ENCODE peak calls at places on chromosome 6, in seven cellular contexts. M is PC-3, Y is HCT116, O is OCI-LY7, W is SK-N-SH, L is MM.1S, Q is neural progenitor cell. X is an unnamed sample.

GRCh38 chr6:31689249-31690110 is 8.6 kb upstream of the LY6G5C start:
- DNase-seq in Q (no peak), M (no peak), L (no peak), Y (no peak), O (no peak), W (peak; percentile 43), X (peak; percentile 72)

GRCh38 chr6:157994126-157994795 is 12.6 kb downstream of the SYNJ2 start:
- DNase-seq in L (peak; percentile 7), O (no peak), M (no peak), Q (no peak), W (no peak), Y (no peak), X (no peak)

GRCh38 chr6:105389543-105389942 is 13.3 kb downstream of the PREP start:
- DNase-seq in M (no peak), L (no peak), W (no peak), Q (peak; percentile 53), O (no peak), Y (no peak), X (peak; percentile 40)

GRCh38 chr6:45633272-45633908 is 255.7 kb upstream of the SUPT3H start:
- DNase-seq in M (no peak), O (no peak), W (no peak), L (no peak), Y (no peak), Q (no peak), X (no peak)

GRCh38 chr6:149888659-149889058 is 9.3 kb downstream of the RAET1E start:
- DNase-seq in Q (no peak), Y (no peak), W (no peak), L (no peak), M (no peak), O (no peak), X (no peak)

GRCh38 chr6:100785982-100786381 is 95.1 kb downstream of the ASCC3 start:
- DNase-seq in Q (no peak), Y (no peak), O (no peak), M (no peak), W (no peak), L (no peak), X (no peak)

GRCh38 chr6:125511809-125512341 is 210.1 kb upstream of the HDDC2 start:
- DNase-seq in L (no peak), O (no peak), Y (no peak), W (no peak), Q (no peak), M (peak; percentile 19), X (no peak)

GRCh38 chr6:168501561-168501960 is 60.6 kb downstream of the SMOC2 start:
- DNase-seq in L (no peak), W (no peak), Q (no peak), M (no peak), Y (no peak), O (no peak), X (no peak)

GRCh38 chr6:12870033-12870432 is 153.5 kb downstream of the PHACTR1 start:
- DNase-seq in Q (no peak), M (no peak), W (no peak), Y (no peak), L (no peak), O (no peak), X (no peak)

GRCh38 chr6:95087394-95088097 is 489.8 kb upstream of the MANEA start:
- DNase-seq in Y (peak; percentile 50), Q (no peak), W (peak; percentile 34), L (no peak), M (peak; percentile 71), O (no peak), X (no peak)

GRCh38 chr6:137480431-137480830 is 13.8 kb downstream of the OLIG3 start:
- DNase-seq in L (no peak), Q (no peak), W (no peak), O (no peak), Y (no peak), M (no peak), X (no peak)

GRCh38 chr6:106425382-106425781 is 64.9 kb downstream of the CRYBG1 start:
- DNase-seq in L (no peak), O (no peak), Q (no peak), Y (no peak), W (no peak), M (no peak), X (no peak)

GRCh38 chr6:145681965-145682364 is 53.4 kb downstream of the EPM2A start:
- DNase-seq in O (no peak), W (no peak), Q (no peak), Y (no peak), M (no peak), L (no peak), X (no peak)

GRCh38 chr6:127051571-127052260 is 66.8 kb upstream of the RSPO3 start:
- DNase-seq in L (no peak), W (no peak), Q (no peak), O (no peak), Y (no peak), M (no peak), X (no peak)

GRCh38 chr6:158817298-158818007 is 1.7 kb downstream of the EZR start:
- DNase-seq in M (no peak), Q (peak; percentile 44), W (peak; percentile 56), L (peak; percentile 28), O (peak; percentile 58), Y (no peak), X (peak; percentile 53)

GRCh38 chr6:3798211-3798909 is 46.8 kb upstream of the PXDC1 start:
- DNase-seq in L (no peak), W (no peak), Y (no peak), Q (no peak), M (no peak), O (no peak), X (no peak)
- TF ChIP-seq EZH2phosphoT487 in L (no peak), W (no peak), Y (no peak), Q (no peak), M (no peak), O (no peak), X (no peak)

GRCh38 chr6:90403489-90404381 is 107.1 kb upstream of the BACH2 start:
- DNase-seq in M (peak; percentile 60), L (no peak), Y (no peak), W (peak; percentile 73), O (no peak), Q (peak; percentile 51), X (peak; percentile 67)
- H2AFZ ChIP-seq in M (no peak overlapping the region), L (no peak overlapping the region), Y (no peak overlapping the region), W (no peak overlapping the region), O (no peak overlapping the region), Q (peak overlapping the region; percentile 51), X (peak overlapping the region; percentile 38)

GRCh38 chr6:9732056-9732455 is 682.8 kb downstream of the TFAP2A start:
- DNase-seq in M (no peak), O (no peak), Y (no peak), Q (no peak), W (no peak), L (no peak), X (no peak)
- TF ChIP-seq EZH2phosphoT487 in M (no peak), O (no peak), Y (no peak), Q (no peak), W (no peak), L (no peak), X (no peak)

GRCh38 chr6:27669278-27669797 is 196.4 kb upstream of the ZNF184 start:
- DNase-seq in Q (peak; percentile 35), L (no peak), W (no peak), Y (no peak), O (no peak), M (peak; percentile 56), X (peak; percentile 43)
- H2AFZ ChIP-seq in Q (no peak overlapping the region), L (no peak overlapping the region), W (peak overlapping the region; percentile 68), Y (no peak overlapping the region), O (no peak overlapping the region), M (peak overlapping the region; percentile 82), X (peak overlapping the region; percentile 77)

GRCh38 chr6:14286144-14286543 is 168.6 kb downstream of the CD83 start:
- DNase-seq in Y (peak; percentile 35), Q (no peak), W (no peak), L (no peak), O (no peak), M (peak; percentile 85), X (peak; percentile 27)
- TF ChIP-seq EZH2phosphoT487 in Y (no peak), Q (no peak), W (no peak), L (no peak), O (no peak), M (no peak), X (no peak)

DNA sequence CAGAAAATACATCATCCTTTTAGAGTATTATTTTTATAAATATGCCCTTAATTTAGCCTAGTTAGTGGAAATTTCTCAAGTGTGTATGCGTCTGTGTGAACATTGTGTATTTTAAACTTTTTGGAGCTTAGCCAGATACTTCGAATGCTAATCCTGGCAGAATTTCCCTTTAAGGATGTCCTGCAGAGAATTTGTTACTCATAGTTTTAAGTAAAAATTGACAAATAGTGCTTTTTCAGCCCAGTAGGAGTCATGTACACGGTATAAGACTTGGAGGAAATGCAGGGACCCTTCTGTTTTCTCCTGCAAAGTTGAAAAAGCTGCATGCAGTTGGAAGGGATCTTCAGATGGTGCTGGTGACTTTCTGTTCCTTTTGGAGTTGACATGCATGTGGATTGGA is at the start of gene FHL5:
- DNase-seq in Q (no peak), W (no peak), O (no peak), L (no peak), Y (no peak), M (no peak), X (no peak)
- H2AFZ ChIP-seq in Q (no peak within 1 kb of the TSS), W (no peak within 1 kb of the TSS), O (no peak within 1 kb of the TSS), L (no peak within 1 kb of the TSS), Y (no peak within 1 kb of the TSS), M (no peak within 1 kb of the TSS), X (peak within 1 kb of the TSS; percentile 4)

DNA sequence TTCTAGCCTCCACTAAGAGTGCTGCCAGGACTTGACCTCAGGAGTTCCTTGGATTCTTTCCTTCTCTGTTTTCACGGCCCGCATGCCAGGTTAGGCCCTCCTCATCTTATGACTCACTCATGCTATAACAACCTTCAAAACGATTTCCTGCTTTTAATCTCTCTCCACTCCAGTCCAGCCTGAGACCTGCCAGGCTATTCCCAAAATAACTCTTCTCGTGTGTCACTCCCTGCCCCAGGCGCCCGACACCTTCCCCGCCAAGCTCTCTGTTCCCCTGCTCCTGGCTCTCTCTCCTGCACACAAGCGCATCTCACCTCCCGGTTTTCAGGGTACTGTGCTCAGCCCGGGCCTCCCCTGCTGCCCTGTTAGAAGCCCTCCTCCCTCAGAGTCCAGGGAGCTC is 64.1 kb upstream of the RPS6KA2 start:
- DNase-seq in L (no peak), Q (no peak), W (no peak), O (no peak), M (peak; percentile 76), Y (peak; percentile 81), X (no peak)
- TF ChIP-seq EZH2phosphoT487 in L (no peak), Q (no peak), W (no peak), O (no peak), M (no peak), Y (no peak), X (no peak)

DNA sequence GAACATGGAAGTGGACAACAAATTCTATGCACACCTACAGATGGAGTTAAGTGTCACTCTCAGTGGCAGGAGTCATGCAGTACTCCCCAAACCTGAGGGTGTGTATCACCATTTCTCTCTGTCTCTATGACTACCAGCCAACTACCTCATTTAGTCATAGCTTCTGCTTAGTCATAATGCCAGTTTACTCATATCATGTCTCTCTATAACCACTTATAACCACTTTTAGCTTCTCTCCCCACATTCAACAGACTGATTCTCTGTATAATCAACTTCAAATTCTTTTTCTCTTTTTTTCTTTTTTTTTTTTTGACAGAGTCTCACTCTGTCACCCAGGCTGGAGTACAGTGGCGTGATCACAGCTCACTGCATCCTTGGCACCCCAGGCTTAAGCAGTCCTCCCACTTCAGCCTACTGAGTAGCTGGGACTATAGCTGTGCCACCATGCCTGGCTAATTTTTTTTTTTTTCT is 13.8 kb upstream of the GTF3C6 start:
- DNase-seq in W (no peak), M (peak; percentile 89), Y (peak; percentile 69), Q (no peak), L (no peak), O (no peak), X (no peak)
- H2AFZ ChIP-seq in W (peak overlapping the region; percentile 43), M (no peak overlapping the region), Y (no peak overlapping the region), Q (no peak overlapping the region), L (no peak overlapping the region), O (no peak overlapping the region), X (no peak overlapping the region)